ENCODE peak calls at places on chromosomes 2 and 18, in ten cellular contexts. Y is H1, N is PC-9, I is AG04449, H is testis, S is GM12865, M is HFF-Myc, A is fibroblast of lung, V is body of pancreas, Z is tibial artery. T is an unnamed sample.

GRCh38 chr2:129050116-129050515 is 731.4 kb upstream of the HS6ST1 start:
- DNase-seq in Y (no peak), N (no peak), I (no peak), H (no peak), S (no peak), M (no peak), A (no peak), V (no peak), Z (no peak), T (no peak)

GRCh38 chr2:203960791-203961190 is 24.2 kb downstream of the ICOS start:
- DNase-seq in Y (no peak), N (no peak), I (peak), H (no peak), S (no peak), M (no peak), A (no peak), V (no peak), Z (no peak), T (no peak)

GRCh38 chr18:3075491-3075890 is 62.5 kb upstream of the LPIN2 start:
- DNase-seq in Y (no peak), N (no peak), I (no peak), H (no peak), S (no peak), M (no peak), A (no peak), V (no peak), Z (no peak), T (no peak)

GRCh38 chr2:68163641-68164040 is 6.0 kb downstream of the PNO1 start:
- DNase-seq in Y (no peak), N (no peak), I (no peak), H (no peak), S (no peak), M (no peak), A (no peak), V (no peak), Z (no peak), T (no peak)

GRCh38 chr2:173427887-173428683 is 73.4 kb downstream of the CDCA7 start:
- DNase-seq in Y (no peak), N (peak), I (no peak), H (peak), S (no peak), M (peak), A (peak), V (peak), Z (no peak), T (no peak)

GRCh38 chr2:46451131-46451711 is 28.1 kb upstream of the TMEM247 start:
- DNase-seq in Y (no peak), N (no peak), I (no peak), H (no peak), S (no peak), M (no peak), A (peak), V (no peak), Z (peak), T (no peak)

GRCh38 chr2:242041816-242042215 is 172.3 kb downstream of the RTP5 start:
- DNase-seq in Y (no peak), N (no peak), I (no peak), H (no peak), S (no peak), M (no peak), A (no peak), V (no peak), Z (no peak), T (no peak)

GRCh38 chr2:239240480-239240881 is 160.3 kb downstream of the HDAC4 start:
- DNase-seq in Y (no peak), N (no peak), I (no peak), H (peak), S (no peak), M (no peak), A (no peak), V (peak), Z (no peak), T (no peak)

GRCh38 chr2:184006998-184007397 is 591.3 kb upstream of the ZNF804A start:
- DNase-seq in Y (no peak), N (no peak), I (no peak), H (no peak), S (no peak), M (no peak), A (no peak), V (peak), Z (no peak), T (no peak)

GRCh38 chr2:25794544-25795276 is 83.6 kb downstream of the ASXL2 start:
- DNase-seq in Y (no peak), N (no peak), I (no peak), H (no peak), S (peak), M (no peak), A (no peak), V (no peak), Z (no peak), T (peak)

GRCh38 chr2:68588589-68588988 is 54.8 kb upstream of the PROKR1 start:
- DNase-seq in Y (no peak), N (no peak), I (no peak), H (no peak), S (no peak), M (no peak), A (no peak), V (no peak), Z (no peak), T (no peak)

GRCh38 chr18:21831413-21831831 is 90.8 kb downstream of the MIB1 start:
- DNase-seq in Y (no peak), N (no peak), I (no peak), H (no peak), S (no peak), M (no peak), A (peak), V (no peak), Z (peak), T (no peak)

GRCh38 chr18:21834301-21834660 is 93.7 kb downstream of the MIB1 start:
- DNase-seq in Y (no peak), N (no peak), I (no peak), H (no peak), S (no peak), M (no peak), A (no peak), V (no peak), Z (no peak), T (no peak)

GRCh38 chr18:21833619-21834300 is 93.2 kb downstream of the MIB1 start:
- DNase-seq in Y (no peak), N (no peak), I (no peak), H (no peak), S (no peak), M (no peak), A (no peak), V (no peak), Z (no peak), T (no peak)

GRCh38 chr18:21826641-21827302 is 86.2 kb downstream of the MIB1 start:
- DNase-seq in Y (no peak), N (no peak), I (no peak), H (no peak), S (peak), M (no peak), A (no peak), V (no peak), Z (no peak), T (no peak)

DNA sequence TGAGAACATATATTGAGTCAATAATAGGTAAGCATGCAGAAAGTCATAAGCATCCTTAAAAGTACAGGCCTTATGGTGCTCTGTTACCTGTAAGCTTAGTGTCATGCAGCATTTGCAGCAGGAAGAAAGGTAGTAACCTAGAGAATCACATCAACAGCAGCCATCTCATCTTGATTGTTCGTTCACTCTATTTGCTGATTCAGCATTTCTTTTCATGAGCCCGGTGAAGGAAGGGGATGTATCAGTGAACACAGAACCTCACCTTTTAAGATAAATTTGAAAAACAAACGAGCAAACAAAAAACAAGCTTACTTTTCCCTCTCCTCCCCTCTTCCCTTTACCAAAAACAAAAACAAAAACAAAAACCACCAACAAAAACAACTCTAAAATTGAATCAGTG is 89.9 kb downstream of the MIB1 start:
- DNase-seq in Y (no peak), N (no peak), I (no peak), H (no peak), S (no peak), M (no peak), A (no peak), V (no peak), Z (no peak), T (no peak)
- H3K4me3 ChIP-seq in Y (no peak), N (no peak), I (no peak), H (no peak), S (no peak), M (no peak), A (no peak), V (no peak), Z (peak), T (no peak)

DNA sequence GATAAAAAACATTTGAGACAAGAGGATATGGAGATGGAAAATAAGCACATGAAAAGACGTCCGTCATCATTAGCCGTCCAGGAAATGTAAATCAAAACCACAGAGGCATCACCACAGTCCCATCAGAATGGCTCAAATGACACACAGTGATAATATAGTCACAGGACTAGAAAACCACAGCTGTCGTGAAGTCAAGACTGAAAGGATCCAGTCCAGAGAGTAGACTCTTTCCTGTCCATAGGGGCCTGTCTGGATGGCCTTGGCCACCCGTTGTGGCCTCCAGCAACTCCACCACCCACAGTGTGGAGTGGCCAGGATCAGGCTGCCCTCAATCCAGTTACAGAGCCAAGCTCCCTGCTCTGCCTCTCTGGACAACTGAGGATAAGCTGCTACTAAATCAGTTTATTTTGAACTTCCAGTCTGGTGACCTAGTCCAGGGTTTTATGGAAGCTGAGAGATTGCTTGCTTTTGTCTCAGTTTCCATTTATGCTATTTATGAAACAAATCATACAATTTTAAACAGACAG is 60.4 kb downstream of the RHOB start:
- DNase-seq in Y (no peak), N (no peak), I (no peak), H (no peak), S (peak), M (no peak), A (peak), V (no peak), Z (no peak), T (peak)
- TF ChIP-seq CTCF in Y (no peak), N (no peak), I (no peak), H (no peak), S (no peak), M (no peak), A (no peak), V (no peak), Z (no peak), T (no peak)

GRCh38 chr2:101893676-101894381 is 97.9 kb upstream of the IL1R2 start:
- DNase-seq in Y (peak), N (no peak), I (no peak), H (no peak), S (no peak), M (no peak), A (peak), V (no peak), Z (no peak), T (no peak)
- H3K4me3 ChIP-seq in Y (peak), N (no peak), I (no peak), H (no peak), S (no peak), M (no peak), A (no peak), V (no peak), Z (no peak), T (no peak)

DNA sequence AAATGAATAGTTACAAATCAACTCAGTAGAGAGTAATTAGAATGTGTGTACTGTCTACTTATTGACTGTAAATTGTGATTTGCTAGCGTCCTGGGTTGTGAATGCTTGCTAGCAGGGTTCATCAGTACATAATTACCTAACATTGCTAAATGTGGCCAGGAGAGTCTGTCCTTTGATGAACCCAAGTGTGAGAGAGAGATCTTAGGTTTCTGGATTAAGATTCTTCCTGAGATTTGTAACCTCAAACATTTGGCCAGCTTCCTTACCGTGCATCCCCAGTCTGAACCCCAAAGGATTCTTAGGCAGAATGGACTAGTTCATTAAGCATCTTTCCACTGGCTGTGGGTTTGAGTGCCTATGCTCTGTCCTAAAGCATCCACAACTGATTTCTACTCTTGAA is 84.0 kb upstream of the ITPRID2 start:
- DNase-seq in Y (no peak), N (no peak), I (no peak), H (no peak), S (no peak), M (no peak), A (no peak), V (no peak), Z (no peak), T (no peak)
- TF ChIP-seq CTCF in Y (no peak), N (no peak), I (no peak), H (no peak), S (no peak), M (no peak), A (no peak), V (no peak), Z (no peak), T (no peak)

DNA sequence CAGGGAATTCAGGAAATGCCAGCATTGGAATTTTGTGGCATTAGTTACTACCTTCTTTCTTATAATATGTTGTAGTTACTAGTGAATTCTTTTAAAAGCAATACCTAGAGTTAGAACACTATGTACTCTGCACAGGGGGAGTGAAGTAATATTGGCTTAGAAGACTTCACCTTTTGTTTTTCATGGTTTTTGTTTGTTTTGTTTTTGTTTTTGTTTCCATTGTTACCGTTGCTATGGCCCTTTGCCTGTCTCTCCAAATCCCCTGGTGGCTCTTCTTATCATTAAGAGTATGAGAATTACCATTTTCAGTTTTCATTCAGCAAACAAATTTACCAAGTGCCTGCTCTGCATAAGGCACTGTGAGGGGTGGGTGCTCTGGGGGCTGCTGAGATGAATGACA is 160.1 kb downstream of the HAUS1 start:
- DNase-seq in Y (no peak), N (no peak), I (no peak), H (no peak), S (peak), M (no peak), A (no peak), V (no peak), Z (no peak), T (no peak)
- H3K4me3 ChIP-seq in Y (peak), N (no peak), I (no peak), H (no peak), S (no peak), M (no peak), A (no peak), V (no peak), Z (no peak), T (no peak)

GRCh38 chr2:99066602-99067001 is 74.9 kb upstream of the C2orf15 start:
- DNase-seq in Y (no peak), N (peak), I (peak), H (peak), S (peak), M (peak), A (peak), V (peak), Z (no peak), T (peak)
- TF ChIP-seq CTCF in Y (peak), N (peak), I (peak), H (no peak), S (peak), M (peak), A (peak), V (peak), Z (no peak), T (peak)

GRCh38 chr2:237859533-237860272 is at the start of gene RAMP1:
- DNase-seq in Y (no peak), N (peak), I (no peak), H (peak), S (no peak), M (no peak), A (no peak), V (peak), Z (no peak), T (no peak)
- H3K4me3 ChIP-seq in Y (peak), N (peak), I (peak), H (peak), S (no peak), M (peak), A (peak), V (peak), Z (peak), T (no peak)

GRCh38 chr2:198322275-198322674 is 517.9 kb downstream of the PLCL1 start:
- DNase-seq in Y (no peak), N (no peak), I (no peak), H (no peak), S (no peak), M (no peak), A (no peak), V (no peak), Z (no peak), T (no peak)
- TF ChIP-seq CTCF in Y (peak), N (no peak), I (no peak), H (no peak), S (no peak), M (peak), A (peak), V (no peak), Z (no peak), T (peak)

GRCh38 chr2:161165811-161166210 is 5.6 kb downstream of the TANK start:
- DNase-seq in Y (no peak), N (no peak), I (no peak), H (no peak), S (peak), M (no peak), A (peak), V (no peak), Z (no peak), T (peak)
- H3K4me3 ChIP-seq in Y (no peak), N (no peak), I (no peak), H (no peak), S (peak), M (no peak), A (no peak), V (no peak), Z (no peak), T (peak)

DNA sequence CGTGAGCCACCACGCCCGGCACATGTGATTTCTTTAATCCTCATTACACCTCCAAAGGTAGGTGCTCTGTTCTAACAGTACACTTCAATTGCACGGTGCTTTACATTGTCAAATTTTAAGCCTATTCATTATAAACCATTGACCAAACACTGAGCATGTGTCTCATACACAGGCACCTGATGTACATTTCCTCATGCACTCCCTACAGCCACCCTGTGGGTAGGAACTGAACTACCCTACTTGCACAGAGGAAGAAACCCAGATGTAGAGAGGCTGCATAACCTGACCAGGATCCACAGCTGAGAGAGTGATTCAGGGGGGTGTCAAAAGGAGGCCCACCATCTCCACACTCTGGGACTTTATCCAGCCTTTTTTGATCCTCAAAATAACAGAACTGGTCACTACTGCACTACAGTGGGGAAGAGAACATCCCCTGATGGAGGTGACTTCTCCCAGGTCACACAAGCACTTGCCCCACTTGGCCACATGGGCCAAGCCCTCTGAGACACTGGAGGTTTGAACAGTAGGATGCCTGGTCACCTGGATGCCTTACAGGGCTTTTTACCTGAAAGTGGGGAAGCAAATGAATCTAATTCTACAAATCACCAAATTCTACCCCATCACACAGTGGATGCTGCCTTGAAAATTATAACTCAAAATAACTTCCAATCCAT is 6.9 kb upstream of the DPYSL5 start:
- DNase-seq in Y (no peak), N (no peak), I (no peak), H (no peak), S (peak), M (no peak), A (no peak), V (no peak), Z (no peak), T (no peak)
- TF ChIP-seq CTCF in Y (peak), N (peak), I (no peak), H (no peak), S (no peak), M (peak), A (no peak), V (no peak), Z (no peak), T (peak)

T was measured in GM12864.